ENCODE peak calls at places on chromosomes 4 and X, in six cellular contexts. E is fibroblast of lung, C is B cell, I is astrocyte of the spinal cord, A is Calu3, O is PC-9. R is an unnamed sample.

GRCh38 chrX:40091691-40092421 is 5.9 kb downstream of the BCOR start:
- DNase-seq in E (no peak), C (no peak), I (no peak), A (peak; percentile 21), O (no peak), R (no peak)

GRCh38 chrX:128992107-128992971 is 531.0 kb downstream of the SMARCA1 start:
- DNase-seq in E (no peak), C (no peak), I (no peak), A (no peak), O (no peak), R (no peak)

GRCh38 chr4:113952452-113953029 is 26.9 kb downstream of the ARSJ start:
- DNase-seq in E (peak; percentile 54), C (peak; percentile 13), I (peak; percentile 70), A (peak; percentile 48), O (no peak), R (no peak)

GRCh38 chrX:129938081-129938480 is 32.1 kb downstream of the UTP14A start:
- DNase-seq in E (no peak), C (no peak), I (no peak), A (no peak), O (no peak), R (no peak)

GRCh38 chr4:121200795-121201472 is 36.8 kb upstream of the TNIP3 start:
- DNase-seq in E (no peak), C (no peak), I (no peak), A (no peak), O (no peak), R (no peak)

GRCh38 chrX:5876984-5877655 is 351.5 kb downstream of the NLGN4X start:
- DNase-seq in E (peak; percentile 4), C (no peak), I (peak; percentile 1), A (no peak), O (no peak), R (no peak)

GRCh38 chr4:114056599-114056998 is 77.2 kb upstream of the ARSJ start:
- DNase-seq in E (no peak), C (no peak), I (no peak), A (no peak), O (no peak), R (no peak)

GRCh38 chr4:2812600-2812932 is 19.7 kb downstream of the SH3BP2 start:
- DNase-seq in E (no peak), C (no peak), I (no peak), A (no peak), O (no peak), R (no peak)

GRCh38 chr4:186074189-186074588 is 5.2 kb downstream of the TLR3 start:
- DNase-seq in E (no peak), C (no peak), I (no peak), A (no peak), O (no peak), R (no peak)

GRCh38 chrX:17629519-17629918 is 107.8 kb upstream of the SCML1 start:
- DNase-seq in E (no peak), C (no peak), I (no peak), A (no peak), O (no peak), R (no peak)

GRCh38 chr4:8157496-8157895 is 1.1 kb downstream of the ABLIM2 start:
- DNase-seq in E (no peak), C (no peak), I (no peak), A (no peak), O (no peak), R (no peak)

GRCh38 chrX:70253377-70254062 is 6.5 kb downstream of the P2RY4 start:
- DNase-seq in E (peak; percentile 39), C (no peak), I (no peak), A (no peak), O (no peak), R (no peak)

GRCh38 chr4:184688447-184688846 is 38.9 kb downstream of the PRIMPOL start:
- DNase-seq in E (peak; percentile 94), C (no peak), I (peak; percentile 95), A (peak; percentile 69), O (peak; percentile 71), R (no peak)

GRCh38 chr4:2292679-2293108 is 30.8 kb upstream of the MXD4 start:
- DNase-seq in E (peak; percentile 71), C (no peak), I (peak; percentile 36), A (no peak), O (no peak), R (no peak)

GRCh38 chr4:140581078-140581477 is 12.3 kb upstream of the UCP1 start:
- DNase-seq in E (no peak), C (no peak), I (no peak), A (no peak), O (no peak), R (no peak)

GRCh38 chrX:16433021-16433420 is 216.9 kb upstream of the S100G start:
- DNase-seq in E (no peak), C (no peak), I (no peak), A (no peak), O (no peak), R (no peak)

GRCh38 chr4:129929052-129929451 is 833.1 kb downstream of the C4orf33 start:
- DNase-seq in E (no peak), C (no peak), I (no peak), A (peak; percentile 3), O (no peak), R (no peak)

GRCh38 chr4:181475781-181476180 is 767.4 kb upstream of the TENM3 start:
- DNase-seq in E (no peak), C (no peak), I (peak; percentile 5), A (no peak), O (no peak), R (no peak)

GRCh38 chr4:100984901-100985300 is 362.4 kb downstream of the PPP3CA start:
- DNase-seq in E (peak; percentile 93), C (no peak), I (peak; percentile 83), A (no peak), O (no peak), R (no peak)

GRCh38 chr4:110480031-110480549 is 4.1 kb downstream of the ENPEP start:
- DNase-seq in E (peak; percentile 95), C (no peak), I (peak; percentile 94), A (no peak), O (no peak), R (no peak)

GRCh38 chr4:57081651-57082349 is 28.4 kb downstream of the IGFBP7 start:
- DNase-seq in E (no peak), C (no peak), I (no peak), A (no peak), O (no peak), R (no peak)
- TF ChIP-seq CTCF in E (no peak), C (no peak), I (no peak), A (no peak), O (no peak), R (no peak)

DNA sequence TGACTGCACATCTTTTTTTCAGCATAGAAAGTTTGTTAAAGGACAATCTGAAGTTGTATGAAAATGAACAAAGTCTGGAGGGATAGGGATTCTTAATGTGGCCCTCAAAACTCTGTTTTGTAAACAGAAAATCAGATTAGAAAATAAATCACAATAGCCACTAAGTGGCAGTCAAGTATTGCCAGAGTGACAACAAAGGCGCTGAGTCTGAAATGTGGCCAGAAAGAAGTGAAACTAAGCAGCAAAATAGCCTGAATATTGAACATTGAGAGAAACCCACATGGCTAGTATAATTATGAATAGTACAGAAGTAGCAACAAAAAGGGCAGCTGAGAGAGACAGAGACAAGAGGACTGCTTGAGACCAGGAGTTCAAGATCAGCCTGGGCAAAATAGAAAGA is 81.1 kb upstream of the CT45A1 start:
- DNase-seq in E (no peak), C (no peak), I (no peak), A (no peak), O (no peak), R (no peak)
- TF ChIP-seq CTCF in E (no peak), C (no peak), I (no peak), A (no peak), O (peak; percentile 22), R (no peak)

GRCh38 chr4:53505947-53506346 is 85.3 kb downstream of the LNX1 start:
- DNase-seq in E (no peak), C (no peak), I (no peak), A (no peak), O (no peak), R (no peak)
- TF ChIP-seq CTCF in E (peak; percentile 39), C (no peak), I (peak; percentile 43), A (no peak), O (no peak), R (peak; percentile 36)

GRCh38 chr4:38470708-38471262 is 193.2 kb upstream of the KLF3 start:
- DNase-seq in E (peak; percentile 36), C (no peak), I (no peak), A (no peak), O (no peak), R (no peak)
- TF ChIP-seq CTCF in E (no peak), C (no peak), I (no peak), A (no peak), O (no peak), R (no peak)

DNA sequence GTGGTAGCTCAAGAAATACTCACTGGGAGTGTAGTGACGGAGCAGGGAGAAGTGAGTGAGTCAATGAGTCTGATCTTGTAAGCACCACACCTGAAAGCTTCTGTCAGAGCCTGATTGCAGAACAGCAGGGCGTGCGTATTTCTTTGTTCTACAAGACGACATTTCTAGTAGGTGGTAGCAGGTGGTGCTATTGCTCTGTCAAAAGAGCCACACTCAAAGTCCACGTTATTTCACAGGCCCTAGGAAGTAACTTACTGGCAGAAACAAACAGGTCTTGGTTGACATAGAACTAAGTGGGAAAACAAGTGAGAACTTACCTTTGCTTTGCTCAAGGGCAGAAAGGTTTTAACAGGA is 46.4 kb upstream of the SPRY1 start:
- DNase-seq in E (peak; percentile 20), C (no peak), I (peak; percentile 11), A (peak; percentile 19), O (no peak), R (no peak)
- TF ChIP-seq CTCF in E (no peak), C (no peak), I (no peak), A (no peak), O (peak; percentile 44), R (peak; percentile 17)

DNA sequence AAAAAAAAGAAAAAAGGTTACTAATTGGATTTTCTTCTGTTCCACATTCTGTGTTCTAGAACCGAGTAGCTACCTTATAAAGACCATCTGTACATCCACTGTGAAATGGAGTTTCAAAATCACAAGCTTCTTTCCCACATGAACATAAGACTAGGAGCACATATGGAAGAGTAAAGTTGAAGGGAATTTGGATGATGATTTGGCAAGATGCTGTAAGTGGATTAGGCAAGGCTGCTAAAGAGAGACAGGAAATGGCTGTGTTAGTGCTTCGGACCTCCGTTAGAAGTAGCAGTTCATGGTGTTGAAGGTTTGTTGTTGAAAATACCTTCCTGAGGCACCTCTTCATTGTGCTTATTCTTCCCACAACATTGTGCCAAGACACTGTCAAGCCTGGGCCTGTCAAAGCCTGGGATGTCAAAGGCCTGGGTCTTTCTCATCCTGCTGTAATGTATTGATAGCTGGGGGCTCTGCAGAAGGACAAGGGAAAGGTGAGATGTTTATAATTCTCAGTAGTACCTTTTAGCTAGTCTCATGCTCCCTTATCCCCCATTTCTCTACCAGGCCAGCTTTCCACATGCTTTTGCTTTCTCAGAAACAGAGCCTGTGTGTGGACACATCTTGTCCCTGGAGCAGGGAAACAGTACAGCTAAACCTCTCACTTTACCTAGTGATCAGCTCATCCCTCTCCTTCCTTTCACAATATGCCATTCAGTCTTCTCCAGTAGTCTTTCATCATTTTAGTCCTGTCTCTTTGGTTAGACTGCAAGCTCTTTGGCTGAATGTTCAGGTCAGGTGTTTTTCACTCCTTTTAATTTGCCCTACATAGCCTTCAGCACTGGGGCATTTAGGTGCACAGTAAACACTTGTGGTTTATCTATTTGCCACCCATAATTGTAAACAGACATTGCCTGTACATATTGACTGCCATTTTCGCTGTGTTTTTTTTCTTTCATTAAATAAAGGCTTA is 37.9 kb upstream of the CYP2U1 start:
- DNase-seq in E (no peak), C (no peak), I (no peak), A (no peak), O (no peak), R (no peak)
- TF ChIP-seq CTCF in E (no peak), C (no peak), I (no peak), A (no peak), O (no peak), R (no peak)

GRCh38 chr4:6907658-6908191 is 1.9 kb upstream of the TBC1D14 start:
- DNase-seq in E (no peak), C (no peak), I (no peak), A (peak; percentile 54), O (peak; percentile 15), R (no peak)
- TF ChIP-seq CTCF in E (no peak), C (no peak), I (peak; percentile 61), A (peak; percentile 20), O (no peak), R (peak; percentile 54)

R was measured in osteocyte.